ENCODE peak calls at places on chromosomes 11 and 22, in nine cellular contexts. One of them, this sample, is unnamed.

GRCh38 chr11:133946541-133947297 is 10.0 kb downstream of the IGSF9B start:
- DNase-seq in colonic mucosa: no peak
- DNase-seq in AG04450: no peak
- DNase-seq in foreskin fibroblast: no peak
- DNase-seq in pancreas: no peak
- DNase-seq in mucosa of descending colon: no peak
- DNase-seq in PC-9: no peak
- DNase-seq in AG09309: no peak
- DNase-seq in cardiac muscle cell: no peak
- DNase-seq in this sample: no peak

GRCh38 chr11:126153999-126154398 is 57.5 kb downstream of the RPUSD4 start:
- DNase-seq in cardiac muscle cell: peak
- DNase-seq in AG04450: no peak
- DNase-seq in PC-9: peak
- DNase-seq in colonic mucosa: no peak
- DNase-seq in AG09309: no peak
- DNase-seq in foreskin fibroblast: peak
- DNase-seq in pancreas: no peak
- DNase-seq in mucosa of descending colon: no peak
- DNase-seq in this sample: no peak

GRCh38 chr11:6321961-6322362 is 1.7 kb upstream of the CAVIN3 start:
- DNase-seq in AG04450: no peak
- DNase-seq in colonic mucosa: no peak
- DNase-seq in foreskin fibroblast: peak
- DNase-seq in PC-9: peak
- DNase-seq in mucosa of descending colon: no peak
- DNase-seq in cardiac muscle cell: peak
- DNase-seq in AG09309: no peak
- DNase-seq in pancreas: no peak
- DNase-seq in this sample: peak

GRCh38 chr11:131688056-131688693 is 317.8 kb downstream of the NTM start:
- DNase-seq in PC-9: no peak
- DNase-seq in AG04450: no peak
- DNase-seq in pancreas: peak
- DNase-seq in foreskin fibroblast: peak
- DNase-seq in cardiac muscle cell: peak
- DNase-seq in mucosa of descending colon: peak
- DNase-seq in AG09309: no peak
- DNase-seq in colonic mucosa: peak
- DNase-seq in this sample: peak

GRCh38 chr11:111886844-111887243 is 7.5 kb downstream of the CFAP68 start:
- DNase-seq in AG09309: no peak
- DNase-seq in cardiac muscle cell: no peak
- DNase-seq in foreskin fibroblast: no peak
- DNase-seq in AG04450: no peak
- DNase-seq in colonic mucosa: no peak
- DNase-seq in pancreas: no peak
- DNase-seq in PC-9: no peak
- DNase-seq in mucosa of descending colon: no peak
- DNase-seq in this sample: no peak

GRCh38 chr11:108654994-108655631 is 9.8 kb upstream of the DDX10 start:
- DNase-seq in AG09309: no peak
- DNase-seq in colonic mucosa: peak
- DNase-seq in cardiac muscle cell: peak
- DNase-seq in foreskin fibroblast: peak
- DNase-seq in mucosa of descending colon: peak
- DNase-seq in AG04450: no peak
- DNase-seq in PC-9: peak
- DNase-seq in pancreas: no peak
- DNase-seq in this sample: peak

GRCh38 chr11:10305262-10305963 is 540 bp downstream of the ADM start:
- DNase-seq in AG09309: no peak
- DNase-seq in foreskin fibroblast: no peak
- DNase-seq in AG04450: no peak
- DNase-seq in mucosa of descending colon: peak
- DNase-seq in colonic mucosa: peak
- DNase-seq in PC-9: no peak
- DNase-seq in cardiac muscle cell: peak
- DNase-seq in pancreas: peak
- DNase-seq in this sample: peak

GRCh38 chr11:66050581-66051231 is 1.5 kb upstream of the SF3B2 start:
- DNase-seq in AG09309: no peak
- DNase-seq in AG04450: no peak
- DNase-seq in PC-9: no peak
- DNase-seq in mucosa of descending colon: no peak
- DNase-seq in cardiac muscle cell: no peak
- DNase-seq in colonic mucosa: no peak
- DNase-seq in pancreas: no peak
- DNase-seq in foreskin fibroblast: no peak
- DNase-seq in this sample: no peak

GRCh38 chr11:21475276-21475675 is 717.6 kb upstream of the ANO5 start:
- DNase-seq in cardiac muscle cell: no peak
- DNase-seq in AG09309: no peak
- DNase-seq in pancreas: no peak
- DNase-seq in AG04450: no peak
- DNase-seq in colonic mucosa: no peak
- DNase-seq in PC-9: no peak
- DNase-seq in foreskin fibroblast: no peak
- DNase-seq in mucosa of descending colon: no peak
- DNase-seq in this sample: no peak

GRCh38 chr22:24009227-24010017 is 1.7 kb upstream of the CABIN1 start:
- DNase-seq in colonic mucosa: no peak
- DNase-seq in pancreas: no peak
- DNase-seq in foreskin fibroblast: no peak
- DNase-seq in PC-9: no peak
- DNase-seq in cardiac muscle cell: no peak
- DNase-seq in AG04450: no peak
- DNase-seq in mucosa of descending colon: no peak
- DNase-seq in AG09309: no peak
- DNase-seq in this sample: no peak

GRCh38 chr22:46024136-46024840 is 47.3 kb upstream of the WNT7B start:
- DNase-seq in mucosa of descending colon: no peak
- DNase-seq in pancreas: peak
- DNase-seq in AG09309: no peak
- DNase-seq in cardiac muscle cell: no peak
- DNase-seq in colonic mucosa: no peak
- DNase-seq in AG04450: no peak
- DNase-seq in foreskin fibroblast: no peak
- DNase-seq in PC-9: no peak
- DNase-seq in this sample: no peak

GRCh38 chr11:94549166-94549565 is 5.4 kb downstream of the FUT4 start:
- DNase-seq in colonic mucosa: no peak
- DNase-seq in AG04450: no peak
- DNase-seq in foreskin fibroblast: no peak
- DNase-seq in PC-9: no peak
- DNase-seq in AG09309: no peak
- DNase-seq in mucosa of descending colon: no peak
- DNase-seq in pancreas: no peak
- DNase-seq in cardiac muscle cell: no peak
- DNase-seq in this sample: no peak
- H3K4me3 ChIP-seq in colonic mucosa: no peak
- H3K4me3 ChIP-seq in AG04450: no peak
- H3K4me3 ChIP-seq in foreskin fibroblast: no peak
- H3K4me3 ChIP-seq in PC-9: no peak
- H3K4me3 ChIP-seq in AG09309: no peak
- H3K4me3 ChIP-seq in mucosa of descending colon: no peak
- H3K4me3 ChIP-seq in pancreas: peak
- H3K4me3 ChIP-seq in cardiac muscle cell: no peak
- H3K4me3 ChIP-seq in this sample: no peak

GRCh38 chr22:47839586-47840245 is 1077.3 kb downstream of the TBC1D22A start:
- DNase-seq in foreskin fibroblast: no peak
- DNase-seq in AG04450: no peak
- DNase-seq in AG09309: no peak
- DNase-seq in cardiac muscle cell: no peak
- DNase-seq in PC-9: no peak
- DNase-seq in mucosa of descending colon: no peak
- DNase-seq in colonic mucosa: no peak
- DNase-seq in pancreas: no peak
- DNase-seq in this sample: no peak

GRCh38 chr22:47841166-47841565 is 1078.7 kb downstream of the TBC1D22A start:
- DNase-seq in cardiac muscle cell: no peak
- DNase-seq in AG04450: no peak
- DNase-seq in foreskin fibroblast: no peak
- DNase-seq in pancreas: no peak
- DNase-seq in PC-9: no peak
- DNase-seq in AG09309: no peak
- DNase-seq in colonic mucosa: no peak
- DNase-seq in mucosa of descending colon: no peak
- DNase-seq in this sample: no peak

GRCh38 chr22:47836957-47837356 is 1074.5 kb downstream of the TBC1D22A start:
- DNase-seq in AG09309: no peak
- DNase-seq in pancreas: no peak
- DNase-seq in AG04450: no peak
- DNase-seq in foreskin fibroblast: peak
- DNase-seq in mucosa of descending colon: no peak
- DNase-seq in colonic mucosa: no peak
- DNase-seq in cardiac muscle cell: peak
- DNase-seq in PC-9: no peak
- DNase-seq in this sample: no peak

GRCh38 chr22:47835726-47836125 is 1073.3 kb downstream of the TBC1D22A start:
- DNase-seq in AG04450: no peak
- DNase-seq in foreskin fibroblast: peak
- DNase-seq in cardiac muscle cell: peak
- DNase-seq in mucosa of descending colon: no peak
- DNase-seq in PC-9: peak
- DNase-seq in AG09309: peak
- DNase-seq in colonic mucosa: no peak
- DNase-seq in pancreas: no peak
- DNase-seq in this sample: peak

GRCh38 chr22:47837703-47838102 is 1075.3 kb downstream of the TBC1D22A start:
- DNase-seq in mucosa of descending colon: no peak
- DNase-seq in cardiac muscle cell: peak
- DNase-seq in colonic mucosa: no peak
- DNase-seq in PC-9: no peak
- DNase-seq in AG09309: no peak
- DNase-seq in AG04450: no peak
- DNase-seq in foreskin fibroblast: no peak
- DNase-seq in pancreas: no peak
- DNase-seq in this sample: peak
- TF ChIP-seq CTCF in mucosa of descending colon: no peak
- TF ChIP-seq CTCF in cardiac muscle cell: peak
- TF ChIP-seq CTCF in colonic mucosa: peak
- TF ChIP-seq CTCF in PC-9: peak
- TF ChIP-seq CTCF in AG09309: peak
- TF ChIP-seq CTCF in AG04450: peak
- TF ChIP-seq CTCF in foreskin fibroblast: peak
- TF ChIP-seq CTCF in pancreas: no peak
- TF ChIP-seq CTCF in this sample: peak

GRCh38 chr11:18721576-18722292 is 4.3 kb downstream of the IGSF22 start:
- DNase-seq in pancreas: peak
- DNase-seq in AG04450: no peak
- DNase-seq in foreskin fibroblast: peak
- DNase-seq in PC-9: peak
- DNase-seq in mucosa of descending colon: peak
- DNase-seq in cardiac muscle cell: peak
- DNase-seq in colonic mucosa: peak
- DNase-seq in AG09309: no peak
- DNase-seq in this sample: peak

GRCh38 chr11:18723991-18724390 is 2.0 kb downstream of the IGSF22 start:
- DNase-seq in mucosa of descending colon: no peak
- DNase-seq in foreskin fibroblast: no peak
- DNase-seq in cardiac muscle cell: no peak
- DNase-seq in AG09309: no peak
- DNase-seq in PC-9: no peak
- DNase-seq in colonic mucosa: no peak
- DNase-seq in AG04450: no peak
- DNase-seq in pancreas: no peak
- DNase-seq in this sample: no peak

GRCh38 chr11:18720811-18721575 is 5.0 kb downstream of the IGSF22 start:
- DNase-seq in AG04450: no peak
- DNase-seq in pancreas: peak
- DNase-seq in colonic mucosa: peak
- DNase-seq in mucosa of descending colon: peak
- DNase-seq in AG09309: no peak
- DNase-seq in PC-9: peak
- DNase-seq in foreskin fibroblast: peak
- DNase-seq in cardiac muscle cell: peak
- DNase-seq in this sample: peak

GRCh38 chr11:18720086-18720810 is 5.7 kb downstream of the IGSF22 start:
- DNase-seq in cardiac muscle cell: peak
- DNase-seq in PC-9: no peak
- DNase-seq in AG09309: peak
- DNase-seq in pancreas: no peak
- DNase-seq in mucosa of descending colon: no peak
- DNase-seq in AG04450: no peak
- DNase-seq in foreskin fibroblast: peak
- DNase-seq in colonic mucosa: no peak
- DNase-seq in this sample: peak

GRCh38 chr11:18722293-18722637 is 3.7 kb downstream of the IGSF22 start:
- DNase-seq in cardiac muscle cell: no peak
- DNase-seq in pancreas: no peak
- DNase-seq in mucosa of descending colon: no peak
- DNase-seq in PC-9: no peak
- DNase-seq in colonic mucosa: no peak
- DNase-seq in AG04450: no peak
- DNase-seq in AG09309: no peak
- DNase-seq in foreskin fibroblast: no peak
- DNase-seq in this sample: no peak
- H3K4me3 ChIP-seq in cardiac muscle cell: no peak
- H3K4me3 ChIP-seq in pancreas: peak
- H3K4me3 ChIP-seq in mucosa of descending colon: no peak
- H3K4me3 ChIP-seq in PC-9: peak
- H3K4me3 ChIP-seq in colonic mucosa: no peak
- H3K4me3 ChIP-seq in AG04450: no peak
- H3K4me3 ChIP-seq in AG09309: no peak
- H3K4me3 ChIP-seq in foreskin fibroblast: no peak
- H3K4me3 ChIP-seq in this sample: peak

GRCh38 chr11:15893080-15893492 is 463.3 kb downstream of the SOX6 start:
- DNase-seq in cardiac muscle cell: peak
- DNase-seq in foreskin fibroblast: no peak
- DNase-seq in colonic mucosa: peak
- DNase-seq in pancreas: no peak
- DNase-seq in AG09309: peak
- DNase-seq in mucosa of descending colon: no peak
- DNase-seq in AG04450: peak
- DNase-seq in PC-9: peak
- DNase-seq in this sample: peak

GRCh38 chr11:15889353-15889752 is 467.0 kb downstream of the SOX6 start:
- DNase-seq in mucosa of descending colon: no peak
- DNase-seq in pancreas: no peak
- DNase-seq in AG04450: no peak
- DNase-seq in foreskin fibroblast: no peak
- DNase-seq in AG09309: no peak
- DNase-seq in colonic mucosa: no peak
- DNase-seq in PC-9: no peak
- DNase-seq in cardiac muscle cell: no peak
- DNase-seq in this sample: no peak

GRCh38 chr11:15886866-15887265 is 469.5 kb downstream of the SOX6 start:
- DNase-seq in cardiac muscle cell: no peak
- DNase-seq in PC-9: no peak
- DNase-seq in foreskin fibroblast: no peak
- DNase-seq in mucosa of descending colon: no peak
- DNase-seq in colonic mucosa: no peak
- DNase-seq in AG04450: no peak
- DNase-seq in pancreas: no peak
- DNase-seq in AG09309: no peak
- DNase-seq in this sample: no peak

GRCh38 chr11:15888596-15889345 is 467.6 kb downstream of the SOX6 start:
- DNase-seq in mucosa of descending colon: no peak
- DNase-seq in AG09309: no peak
- DNase-seq in AG04450: no peak
- DNase-seq in foreskin fibroblast: no peak
- DNase-seq in PC-9: no peak
- DNase-seq in pancreas: no peak
- DNase-seq in cardiac muscle cell: no peak
- DNase-seq in colonic mucosa: no peak
- DNase-seq in this sample: no peak

GRCh38 chr11:15889972-15890371 is 466.4 kb downstream of the SOX6 start:
- DNase-seq in AG09309: peak
- DNase-seq in AG04450: peak
- DNase-seq in PC-9: no peak
- DNase-seq in mucosa of descending colon: no peak
- DNase-seq in foreskin fibroblast: no peak
- DNase-seq in pancreas: no peak
- DNase-seq in colonic mucosa: no peak
- DNase-seq in cardiac muscle cell: peak
- DNase-seq in this sample: peak
- TF ChIP-seq CTCF in AG09309: no peak
- TF ChIP-seq CTCF in AG04450: no peak
- TF ChIP-seq CTCF in PC-9: no peak
- TF ChIP-seq CTCF in mucosa of descending colon: no peak
- TF ChIP-seq CTCF in foreskin fibroblast: no peak
- TF ChIP-seq CTCF in pancreas: no peak
- TF ChIP-seq CTCF in colonic mucosa: no peak
- TF ChIP-seq CTCF in cardiac muscle cell: no peak
- TF ChIP-seq CTCF in this sample: no peak

This sample was measured in cardiac fibroblast.